ENCODE peak calls at places on chromosomes 7 and 10, in six cellular contexts. One of them, this sample, is unnamed.

GRCh38 chr10:13099144-13099665 is 758 bp upstream of the OPTN start:
- DNase-seq in ovary: peak
- DNase-seq in sigmoid colon: peak
- DNase-seq in IMR-90: peak
- DNase-seq in adrenal gland: peak
- DNase-seq in esophagus squamous epithelium: no peak
- DNase-seq in this sample: no peak

GRCh38 chr10:93749218-93749799 is 8.4 kb upstream of the LGI1 start:
- DNase-seq in ovary: no peak
- DNase-seq in sigmoid colon: no peak
- DNase-seq in IMR-90: no peak
- DNase-seq in adrenal gland: peak
- DNase-seq in esophagus squamous epithelium: no peak
- DNase-seq in this sample: no peak

GRCh38 chr7:101077303-101078086 is 7.8 kb upstream of the TRIM56 start:
- DNase-seq in ovary: peak
- DNase-seq in sigmoid colon: peak
- DNase-seq in IMR-90: peak
- DNase-seq in adrenal gland: peak
- DNase-seq in esophagus squamous epithelium: no peak
- DNase-seq in this sample: peak

GRCh38 chr10:93461807-93462178 is 20.3 kb downstream of the MYOF start:
- DNase-seq in ovary: no peak
- DNase-seq in sigmoid colon: peak
- DNase-seq in IMR-90: peak
- DNase-seq in adrenal gland: no peak
- DNase-seq in esophagus squamous epithelium: no peak
- DNase-seq in this sample: no peak

GRCh38 chr10:7046615-7047014 is 364.2 kb downstream of the SFMBT2 start:
- DNase-seq in ovary: no peak
- DNase-seq in sigmoid colon: no peak
- DNase-seq in IMR-90: no peak
- DNase-seq in adrenal gland: no peak
- DNase-seq in esophagus squamous epithelium: no peak
- DNase-seq in this sample: no peak

GRCh38 chr10:48309711-48310226 is 3.3 kb downstream of the MAPK8 start:
- DNase-seq in ovary: no peak
- DNase-seq in sigmoid colon: no peak
- DNase-seq in IMR-90: peak
- DNase-seq in adrenal gland: no peak
- DNase-seq in esophagus squamous epithelium: no peak
- DNase-seq in this sample: no peak

GRCh38 chr7:35849158-35849831 is 48.4 kb downstream of the SEPTIN7 start:
- DNase-seq in ovary: no peak
- DNase-seq in sigmoid colon: no peak
- DNase-seq in IMR-90: peak
- DNase-seq in adrenal gland: no peak
- DNase-seq in esophagus squamous epithelium: no peak
- DNase-seq in this sample: no peak

GRCh38 chr7:2522780-2523433 is 3.3 kb downstream of the LFNG start:
- DNase-seq in ovary: no peak
- DNase-seq in sigmoid colon: no peak
- DNase-seq in IMR-90: no peak
- DNase-seq in adrenal gland: no peak
- DNase-seq in esophagus squamous epithelium: no peak
- DNase-seq in this sample: no peak

GRCh38 chr7:17769918-17770317 is 170.4 kb downstream of the SNX13 start:
- DNase-seq in ovary: peak
- DNase-seq in sigmoid colon: no peak
- DNase-seq in IMR-90: peak
- DNase-seq in adrenal gland: peak
- DNase-seq in esophagus squamous epithelium: no peak
- DNase-seq in this sample: peak

GRCh38 chr10:118592675-118593330 is 2.6 kb downstream of the PRLHR start:
- DNase-seq in ovary: no peak
- DNase-seq in sigmoid colon: no peak
- DNase-seq in IMR-90: no peak
- DNase-seq in adrenal gland: no peak
- DNase-seq in esophagus squamous epithelium: no peak
- DNase-seq in this sample: no peak

GRCh38 chr7:82542665-82543064 is 99.1 kb upstream of the CACNA2D1 start:
- DNase-seq in ovary: no peak
- DNase-seq in sigmoid colon: no peak
- DNase-seq in IMR-90: peak
- DNase-seq in adrenal gland: no peak
- DNase-seq in esophagus squamous epithelium: no peak
- DNase-seq in this sample: no peak

GRCh38 chr7:98165827-98166667 is 45.2 kb upstream of the BHLHA15 start:
- DNase-seq in ovary: peak
- DNase-seq in sigmoid colon: no peak
- DNase-seq in IMR-90: peak
- DNase-seq in adrenal gland: peak
- DNase-seq in esophagus squamous epithelium: no peak
- DNase-seq in this sample: no peak

GRCh38 chr7:25311346-25311745 is 83.1 kb upstream of the NPVF start:
- DNase-seq in ovary: no peak
- DNase-seq in sigmoid colon: no peak
- DNase-seq in IMR-90: peak
- DNase-seq in adrenal gland: no peak
- DNase-seq in esophagus squamous epithelium: no peak
- DNase-seq in this sample: no peak

GRCh38 chr10:91756286-91756685 is 41.9 kb upstream of the TNKS2 start:
- DNase-seq in ovary: no peak
- DNase-seq in sigmoid colon: no peak
- DNase-seq in IMR-90: peak
- DNase-seq in adrenal gland: no peak
- DNase-seq in esophagus squamous epithelium: no peak
- DNase-seq in this sample: no peak

GRCh38 chr10:6347391-6347951 is 144.7 kb downstream of the PFKFB3 start:
- DNase-seq in ovary: no peak
- DNase-seq in sigmoid colon: no peak
- DNase-seq in IMR-90: peak
- DNase-seq in adrenal gland: no peak
- DNase-seq in esophagus squamous epithelium: no peak
- DNase-seq in this sample: no peak

GRCh38 chr7:144784943-144785342 is 50.9 kb downstream of the TPK1 start:
- DNase-seq in ovary: no peak
- DNase-seq in sigmoid colon: peak
- DNase-seq in IMR-90: no peak
- DNase-seq in adrenal gland: no peak
- DNase-seq in esophagus squamous epithelium: no peak
- DNase-seq in this sample: peak

GRCh38 chr7:132125096-132125495 is 451.2 kb downstream of the PLXNA4 start:
- DNase-seq in ovary: no peak
- DNase-seq in sigmoid colon: peak
- DNase-seq in IMR-90: no peak
- DNase-seq in adrenal gland: no peak
- DNase-seq in esophagus squamous epithelium: no peak
- DNase-seq in this sample: no peak

GRCh38 chr7:137718360-137718759 is 128.4 kb downstream of the DGKI start:
- DNase-seq in ovary: no peak
- DNase-seq in sigmoid colon: no peak
- DNase-seq in IMR-90: no peak
- DNase-seq in adrenal gland: no peak
- DNase-seq in esophagus squamous epithelium: no peak
- DNase-seq in this sample: no peak

GRCh38 chr10:132984801-132985545 is 42.6 kb upstream of the CFAP46 start:
- DNase-seq in ovary: no peak
- DNase-seq in sigmoid colon: no peak
- DNase-seq in IMR-90: no peak
- DNase-seq in adrenal gland: no peak
- DNase-seq in esophagus squamous epithelium: no peak
- DNase-seq in this sample: no peak

GRCh38 chr10:11547111-11547625 is 64.3 kb downstream of the USP6NL start:
- DNase-seq in ovary: no peak
- DNase-seq in sigmoid colon: no peak
- DNase-seq in IMR-90: no peak
- DNase-seq in adrenal gland: no peak
- DNase-seq in esophagus squamous epithelium: no peak
- DNase-seq in this sample: no peak

GRCh38 chr10:30437039-30437781 is 3.2 kb downstream of the MAP3K8 start:
- DNase-seq in ovary: no peak
- DNase-seq in sigmoid colon: no peak
- DNase-seq in IMR-90: peak
- DNase-seq in adrenal gland: no peak
- DNase-seq in esophagus squamous epithelium: no peak
- DNase-seq in this sample: no peak

GRCh38 chr10:69130251-69130650 is 6.3 kb downstream of the VPS26A start:
- DNase-seq in ovary: no peak
- DNase-seq in sigmoid colon: no peak
- DNase-seq in IMR-90: peak
- DNase-seq in adrenal gland: no peak
- DNase-seq in esophagus squamous epithelium: no peak
- DNase-seq in this sample: no peak

GRCh38 chr10:19803676-19804075 is 12.6 kb upstream of the PLXDC2 start:
- DNase-seq in ovary: no peak
- DNase-seq in sigmoid colon: no peak
- DNase-seq in IMR-90: no peak
- DNase-seq in adrenal gland: no peak
- DNase-seq in esophagus squamous epithelium: no peak
- DNase-seq in this sample: no peak

GRCh38 chr7:26190417-26190869 is 10.1 kb downstream of the HNRNPA2B1 start:
- DNase-seq in ovary: no peak
- DNase-seq in sigmoid colon: no peak
- DNase-seq in IMR-90: no peak
- DNase-seq in adrenal gland: no peak
- DNase-seq in esophagus squamous epithelium: no peak
- DNase-seq in this sample: no peak

GRCh38 chr7:73530800-73531199 is 8.7 kb upstream of the BAZ1B start:
- DNase-seq in ovary: no peak
- DNase-seq in sigmoid colon: no peak
- DNase-seq in IMR-90: no peak
- DNase-seq in adrenal gland: no peak
- DNase-seq in esophagus squamous epithelium: no peak
- DNase-seq in this sample: no peak

GRCh38 chr7:117019786-117020604 is 66.7 kb downstream of the ST7 start:
- DNase-seq in ovary: peak
- DNase-seq in sigmoid colon: peak
- DNase-seq in IMR-90: peak
- DNase-seq in adrenal gland: peak
- DNase-seq in esophagus squamous epithelium: no peak
- DNase-seq in this sample: peak

GRCh38 chr7:117021960-117022359 is 68.7 kb downstream of the ST7 start:
- DNase-seq in ovary: no peak
- DNase-seq in sigmoid colon: no peak
- DNase-seq in IMR-90: no peak
- DNase-seq in adrenal gland: no peak
- DNase-seq in esophagus squamous epithelium: no peak
- DNase-seq in this sample: no peak

GRCh38 chr7:117020605-117021002 is 67.3 kb downstream of the ST7 start:
- DNase-seq in ovary: no peak
- DNase-seq in sigmoid colon: no peak
- DNase-seq in IMR-90: no peak
- DNase-seq in adrenal gland: no peak
- DNase-seq in esophagus squamous epithelium: no peak
- DNase-seq in this sample: no peak

GRCh38 chr7:117023325-117023854 is 70.1 kb downstream of the ST7 start:
- DNase-seq in ovary: no peak
- DNase-seq in sigmoid colon: no peak
- DNase-seq in IMR-90: no peak
- DNase-seq in adrenal gland: no peak
- DNase-seq in esophagus squamous epithelium: no peak
- DNase-seq in this sample: no peak

DNA sequence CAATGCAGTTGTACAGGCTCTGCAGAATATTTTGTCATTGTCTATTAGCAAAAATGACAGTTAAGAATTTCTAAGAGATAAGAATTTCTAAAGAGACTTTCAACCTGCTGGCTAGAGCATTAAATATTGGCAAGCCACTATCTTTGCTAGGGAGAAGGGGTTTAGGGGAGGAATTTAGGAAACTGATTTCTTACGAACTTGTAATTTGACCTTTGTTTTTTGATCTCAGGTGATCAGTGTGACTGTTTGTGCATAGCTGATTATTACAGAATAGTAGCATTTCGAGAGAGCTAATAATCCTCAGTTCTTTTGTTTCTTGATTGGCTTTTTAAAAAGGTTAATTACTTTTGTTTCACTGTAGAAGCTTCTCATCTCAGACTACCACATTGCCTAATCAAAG is 68.1 kb downstream of the ST7 start:
- DNase-seq in ovary: no peak
- DNase-seq in sigmoid colon: no peak
- DNase-seq in IMR-90: no peak
- DNase-seq in adrenal gland: no peak
- DNase-seq in esophagus squamous epithelium: no peak
- DNase-seq in this sample: no peak
- H3K4me3 ChIP-seq in ovary: no peak
- H3K4me3 ChIP-seq in sigmoid colon: peak
- H3K4me3 ChIP-seq in IMR-90: no peak
- H3K4me3 ChIP-seq in adrenal gland: no peak
- H3K4me3 ChIP-seq in esophagus squamous epithelium: no peak
- H3K4me3 ChIP-seq in this sample: no peak

GRCh38 chr7:85126383-85126782 is 60.5 kb downstream of the SEMA3D start:
- DNase-seq in ovary: no peak
- DNase-seq in sigmoid colon: no peak
- DNase-seq in IMR-90: no peak
- DNase-seq in adrenal gland: no peak
- DNase-seq in esophagus squamous epithelium: no peak
- DNase-seq in this sample: no peak
- TF ChIP-seq POLR2A in ovary: no peak
- TF ChIP-seq POLR2A in sigmoid colon: no peak
- TF ChIP-seq POLR2A in IMR-90: no peak
- TF ChIP-seq POLR2A in adrenal gland: no peak
- TF ChIP-seq POLR2A in esophagus squamous epithelium: no peak
- TF ChIP-seq POLR2A in this sample: no peak

DNA sequence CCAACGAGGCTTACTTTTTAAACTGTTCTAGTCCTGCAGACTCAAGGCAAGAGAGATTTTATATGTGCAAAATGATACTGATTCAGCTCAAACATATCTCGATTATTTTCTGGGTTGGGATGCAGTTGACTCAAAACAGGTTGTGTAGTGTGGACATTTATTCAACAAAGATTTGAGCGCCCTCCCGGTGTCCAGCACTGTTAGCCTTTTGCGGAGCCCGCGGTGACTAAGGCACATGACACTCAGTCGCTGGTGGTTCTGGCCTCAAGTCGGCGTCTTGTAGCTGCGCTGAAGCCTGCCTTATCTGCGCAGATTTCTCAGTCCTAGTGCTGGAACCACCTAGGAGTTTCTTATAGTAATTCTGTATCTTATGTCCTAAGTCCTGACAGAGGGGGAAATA is 938 bp upstream of the CADPS2 start:
- DNase-seq in ovary: peak
- DNase-seq in sigmoid colon: peak
- DNase-seq in IMR-90: peak
- DNase-seq in adrenal gland: peak
- DNase-seq in esophagus squamous epithelium: no peak
- DNase-seq in this sample: peak
- TF ChIP-seq CTCF in ovary: no peak
- TF ChIP-seq CTCF in sigmoid colon: no peak
- TF ChIP-seq CTCF in IMR-90: no peak
- TF ChIP-seq CTCF in adrenal gland: peak
- TF ChIP-seq CTCF in esophagus squamous epithelium: peak
- TF ChIP-seq CTCF in this sample: no peak

DNA sequence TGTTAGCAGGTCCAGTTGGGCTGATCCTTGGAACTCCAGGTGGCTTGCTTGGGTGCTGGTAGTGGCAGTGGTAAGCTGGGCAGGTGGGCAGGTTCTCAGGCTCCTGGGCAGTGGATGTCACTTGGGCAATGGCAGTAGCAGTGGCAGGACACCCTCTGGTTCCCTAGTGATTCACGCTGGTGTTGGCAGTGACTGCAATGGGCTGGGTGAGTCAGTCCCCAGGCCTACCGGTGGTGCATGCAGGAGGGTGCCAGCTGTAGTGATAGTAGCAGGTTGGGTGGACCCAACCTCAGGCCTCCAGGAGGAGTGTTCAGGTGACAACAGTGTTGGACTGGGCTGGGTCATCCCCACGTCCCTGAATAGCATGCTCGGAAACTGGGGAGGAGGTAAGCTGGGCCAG is 189.2 kb downstream of the ZEB1 start:
- DNase-seq in ovary: no peak
- DNase-seq in sigmoid colon: no peak
- DNase-seq in IMR-90: no peak
- DNase-seq in adrenal gland: no peak
- DNase-seq in esophagus squamous epithelium: no peak
- DNase-seq in this sample: no peak
- H3K4me3 ChIP-seq in ovary: no peak
- H3K4me3 ChIP-seq in sigmoid colon: no peak
- H3K4me3 ChIP-seq in IMR-90: no peak
- H3K4me3 ChIP-seq in adrenal gland: no peak
- H3K4me3 ChIP-seq in esophagus squamous epithelium: no peak
- H3K4me3 ChIP-seq in this sample: no peak